ENCODE peak calls at places on chromosome 2, in ten cellular contexts. O is activated naive CD4-positive, alpha-beta T cell; E is activated CD4-positive, alpha-beta T cell treated with anti-CD3 and anti-CD28 coated beads, Interleukin-2, amount 50 U/mL, for 1 hour; B is nucleus accumbens; W is T-helper 1 cell; D is EH; K is stimulated activated CD8-positive, alpha-beta memory T cell treated with anti-CD3 and anti-CD28 coated beads, Interleukin-2, amount 100 ng/mL, for 1 hour; U is left ventricle myocardium superior; X is NCI-H1694; L is HCT116. I is an unnamed sample.

GRCh38 chr2:190408538-190409271 is 550 bp downstream of the MFSD6 start:
- DNase-seq in O (peak; percentile 74), E (peak; percentile 77), B (peak; percentile 69), W (peak; percentile 73), D (peak; percentile 46), K (peak; percentile 58), U (peak; percentile 65), X (no peak), L (peak; percentile 7), I (peak; percentile 80)

GRCh38 chr2:18750662-18751554 is 161.5 kb upstream of the NT5C1B start:
- DNase-seq in O (no peak), E (no peak), B (no peak), W (no peak), D (peak; percentile 20), K (no peak), U (no peak), X (no peak), L (no peak), I (no peak)

GRCh38 chr2:232330068-232330999 is 48.2 kb upstream of the ALPP start:
- DNase-seq in O (no peak), E (no peak), B (no peak), W (no peak), D (no peak), K (no peak), U (peak; percentile 19), X (no peak), L (no peak), I (no peak)

GRCh38 chr2:19187323-19188020 is 171.0 kb downstream of the OSR1 start:
- DNase-seq in O (no peak), E (no peak), B (no peak), W (no peak), D (peak; percentile 62), K (no peak), U (no peak), X (no peak), L (peak; percentile 32), I (no peak)

GRCh38 chr2:119407430-119408220 is 24.0 kb upstream of the TMEM37 start:
- DNase-seq in O (no peak), E (no peak), B (peak; percentile 8), W (no peak), D (peak; percentile 61), K (no peak), U (no peak), X (peak; percentile 62), L (peak; percentile 52), I (peak; percentile 59)

GRCh38 chr2:28413152-28413895 is 20.7 kb downstream of the FOSL2 start:
- DNase-seq in O (no peak), E (no peak), B (no peak), W (no peak), D (no peak), K (no peak), U (peak; percentile 56), X (peak; percentile 26), L (no peak), I (peak; percentile 22)

GRCh38 chr2:195051401-195051800 is 605.6 kb upstream of the SLC39A10 start:
- DNase-seq in O (no peak), E (no peak), B (no peak), W (no peak), D (no peak), K (no peak), U (no peak), X (no peak), L (no peak), I (no peak)

GRCh38 chr2:218806346-218806978 is 24.5 kb downstream of the CYP27A1 start:
- DNase-seq in O (no peak), E (no peak), B (no peak), W (no peak), D (peak; percentile 99), K (no peak), U (peak; percentile 76), X (no peak), L (no peak), I (no peak)

GRCh38 chr2:192016265-192016664 is 169.4 kb upstream of the CAVIN2 start:
- DNase-seq in O (no peak), E (no peak), B (no peak), W (no peak), D (peak; percentile 65), K (no peak), U (no peak), X (no peak), L (no peak), I (no peak)

GRCh38 chr2:54558976-54559410 is 102.9 kb downstream of the SPTBN1 start:
- DNase-seq in O (no peak), E (no peak), B (no peak), W (no peak), D (no peak), K (no peak), U (no peak), X (no peak), L (no peak), I (peak; percentile 18)

GRCh38 chr2:100064592-100065006 is 77.8 kb downstream of the AFF3 start:
- DNase-seq in O (no peak), E (no peak), B (no peak), W (no peak), D (no peak), K (no peak), U (no peak), X (no peak), L (no peak), I (no peak)

GRCh38 chr2:40401896-40402295 is 50.0 kb downstream of the SLC8A1 start:
- DNase-seq in O (no peak), E (no peak), B (no peak), W (no peak), D (peak; percentile 94), K (no peak), U (no peak), X (no peak), L (peak; percentile 66), I (no peak)

GRCh38 chr2:44267269-44268258 is 7.7 kb upstream of the SLC3A1 start:
- DNase-seq in O (no peak), E (no peak), B (no peak), W (no peak), D (peak; percentile 45), K (no peak), U (no peak), X (no peak), L (no peak), I (no peak)

GRCh38 chr2:77512521-77512920 is 9.7 kb downstream of the LRRTM4 start:
- DNase-seq in O (no peak), E (no peak), B (no peak), W (no peak), D (no peak), K (no peak), U (no peak), X (no peak), L (no peak), I (no peak)

GRCh38 chr2:68362069-68362468 is 3.0 kb upstream of the PLEK start:
- DNase-seq in O (peak; percentile 67), E (peak; percentile 78), B (no peak), W (peak; percentile 67), D (peak; percentile 58), K (peak; percentile 71), U (peak; percentile 87), X (no peak), L (peak; percentile 65), I (peak; percentile 87)

I was measured in RPMI8226.